ENCODE peak calls at places on chromosomes 2 and 18, in five cellular contexts. P is fibroblast of pulmonary artery, U is psoas muscle, S is glutamatergic neuron, V is adrenal gland. C is an unnamed sample.

GRCh38 chr2:200662727-200663126 is 76.9 kb downstream of the AOX1 start:
- DNase-seq in S (no peak), U (no peak), V (peak), P (peak), C (no peak)

GRCh38 chr2:74739733-74740241 is 85.7 kb downstream of the SEMA4F start:
- DNase-seq in U (no peak), P (no peak), V (no peak), S (no peak), C (no peak)

GRCh38 chr18:25435462-25435782 is 83.5 kb upstream of the ZNF521 start:
- DNase-seq in S (no peak), V (no peak), P (no peak), U (no peak), C (no peak)

GRCh38 chr18:47709556-47709955 is 220.9 kb downstream of the SMAD2 start:
- DNase-seq in V (no peak), P (no peak), S (no peak), U (no peak), C (no peak)

GRCh38 chr2:42105330-42106256 is 57.8 kb downstream of the PKDCC start:
- DNase-seq in S (no peak), U (peak), V (peak), P (peak), C (no peak)

GRCh38 chr2:201470821-201471731 is 19.5 kb downstream of the STRADB start:
- DNase-seq in P (no peak), U (no peak), V (no peak), S (peak), C (no peak)

GRCh38 chr2:44770221-44771187 is 171.0 kb upstream of the SIX3 start:
- DNase-seq in S (peak), V (no peak), U (no peak), P (no peak), C (no peak)

GRCh38 chr2:120736202-120736954 is 710 bp downstream of the GLI2 start:
- DNase-seq in S (no peak), V (peak), U (no peak), P (no peak), C (no peak)

GRCh38 chr2:6352906-6353515 is 512.7 kb downstream of the CMPK2 start:
- DNase-seq in S (peak), V (peak), P (no peak), U (peak), C (no peak)

GRCh38 chr2:48849770-48850169 is 94.2 kb upstream of the LHCGR start:
- DNase-seq in S (no peak), V (no peak), P (peak), U (no peak), C (no peak)

GRCh38 chr2:148888003-148888501 is 13.0 kb downstream of the KIF5C start:
- DNase-seq in P (no peak), U (no peak), S (peak), V (no peak), C (no peak)

GRCh38 chr2:156553714-156554442 is 117.7 kb downstream of the GPD2 start:
- DNase-seq in V (no peak), S (no peak), P (no peak), U (no peak), C (no peak)

GRCh38 chr2:69948032-69948962 is 13.1 kb downstream of the ASPRV1 start:
- DNase-seq in S (no peak), U (no peak), P (no peak), V (no peak), C (no peak)

GRCh38 chr2:1567556-1568344 is 154.5 kb downstream of the TPO start:
- DNase-seq in V (no peak), P (no peak), U (no peak), S (no peak), C (no peak)

GRCh38 chr2:28661589-28662001 is 90.0 kb upstream of the PPP1CB start:
- DNase-seq in U (peak), S (no peak), P (peak), V (peak), C (peak)

GRCh38 chr2:43226558-43226954 is at the start of gene ZFP36L2:
- DNase-seq in U (peak), V (peak), S (no peak), P (peak), C (peak)

GRCh38 chr2:43227830-43228280 is 1.4 kb upstream of the ZFP36L2 start:
- DNase-seq in P (no peak), U (peak), V (no peak), S (no peak), C (no peak)

GRCh38 chr2:43228341-43228751 is 1.9 kb upstream of the ZFP36L2 start:
- DNase-seq in P (no peak), U (no peak), V (no peak), S (no peak), C (no peak)

GRCh38 chr2:43225788-43226557 is 433 bp downstream of the ZFP36L2 start:
- DNase-seq in V (peak), U (peak), P (peak), S (peak), C (no peak)

GRCh38 chr2:43226955-43227829 is 786 bp upstream of the ZFP36L2 start:
- DNase-seq in S (peak), U (peak), V (peak), P (peak), C (peak)
- TF ChIP-seq CTCF in S (no peak), U (peak), V (peak), P (no peak), C (no peak)

GRCh38 chr2:193520709-193521458 is 1326.2 kb upstream of the TMEFF2 start:
- DNase-seq in V (no peak), U (no peak), P (no peak), S (no peak), C (no peak)
- TF ChIP-seq CTCF in V (no peak), U (no peak), P (no peak), S (no peak), C (no peak)

DNA sequence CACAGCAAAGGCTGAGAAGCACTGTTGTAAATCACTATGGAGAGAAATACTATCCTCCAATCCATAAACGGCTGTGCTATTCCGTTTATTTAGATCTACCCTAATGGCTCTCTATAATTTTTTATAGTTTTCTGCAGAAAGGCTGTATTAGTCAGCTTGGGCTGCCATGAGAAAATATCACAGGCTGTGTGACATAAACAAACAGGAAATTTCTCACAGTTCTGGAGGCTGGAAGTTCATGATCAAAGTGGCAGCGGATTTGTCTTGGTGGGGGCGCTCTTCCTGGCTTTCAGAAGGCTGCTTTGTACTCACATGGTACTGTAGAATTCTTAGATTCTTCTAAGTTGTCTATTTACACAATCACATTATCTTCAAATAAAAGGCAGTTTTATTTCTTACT is 44.1 kb downstream of the C1D start:
- DNase-seq in V (no peak), U (no peak), P (no peak), S (no peak), C (peak)
- TF ChIP-seq CTCF in V (no peak), U (no peak), P (no peak), S (no peak), C (no peak)

DNA sequence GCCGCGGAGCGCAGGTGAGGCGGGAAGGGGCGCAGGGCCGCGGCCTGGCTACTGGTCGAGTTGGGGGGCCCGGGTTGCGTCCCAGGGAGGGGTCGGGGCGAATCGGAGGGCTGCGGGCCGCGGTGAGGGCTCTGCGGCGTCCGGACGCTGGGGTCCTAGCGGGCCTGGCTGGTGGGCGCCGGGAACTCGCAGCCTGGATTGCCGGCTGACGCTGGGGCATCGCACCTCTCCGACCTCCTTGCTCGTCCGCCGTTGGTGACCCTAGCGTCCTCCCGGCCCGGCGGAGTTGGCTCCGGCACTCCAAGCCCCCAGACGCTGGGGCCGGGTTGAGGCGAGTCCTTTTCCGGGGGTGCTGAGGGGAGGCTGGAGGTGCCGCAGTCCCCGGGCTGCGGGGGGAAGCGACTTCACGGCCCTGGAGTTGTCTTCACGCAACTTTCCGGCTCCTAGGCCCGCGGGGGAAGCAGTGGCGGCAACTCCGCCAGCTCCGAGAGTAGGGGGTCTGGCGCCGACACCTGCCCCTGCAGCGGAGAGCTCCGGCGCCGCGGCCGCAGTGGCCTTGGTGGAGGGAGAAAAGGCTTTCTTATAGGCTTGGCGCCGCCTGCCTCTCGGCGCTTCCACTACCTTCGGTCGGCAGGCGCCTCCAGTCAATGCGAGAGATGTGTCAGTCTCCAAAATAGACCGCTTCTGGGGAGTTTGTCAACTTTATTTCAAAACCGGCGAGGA is 70.3 kb downstream of the HAUS1 start:
- DNase-seq in S (peak), V (peak), U (peak), P (no peak), C (no peak)
- TF ChIP-seq CTCF in S (no peak), V (no peak), U (no peak), P (peak), C (peak)

GRCh38 chr18:63422087-63422861 is at the start of gene VPS4B:
- DNase-seq in U (peak), S (peak), V (peak), P (peak), C (peak)

GRCh38 chr18:63427566-63427965 is 5.3 kb upstream of the VPS4B start:
- DNase-seq in P (no peak), V (no peak), U (no peak), S (no peak), C (no peak)

GRCh38 chr18:63421514-63421913 is 762 bp downstream of the VPS4B start:
- DNase-seq in P (peak), V (no peak), U (no peak), S (no peak), C (no peak)

GRCh38 chr18:63422862-63423304 is 607 bp upstream of the VPS4B start:
- DNase-seq in U (no peak), V (no peak), S (peak), P (no peak), C (peak)
- TF ChIP-seq CTCF in U (no peak), V (no peak), S (peak), P (no peak), C (peak)

GRCh38 chr18:21855432-21855831 is 114.8 kb downstream of the MIB1 start:
- DNase-seq in S (no peak), U (no peak), P (no peak), V (no peak), C (no peak)

GRCh38 chr18:21853972-21854563 is 113.5 kb downstream of the MIB1 start:
- DNase-seq in P (peak), V (no peak), U (no peak), S (no peak), C (peak)

GRCh38 chr18:21853020-21853419 is 112.4 kb downstream of the MIB1 start:
- DNase-seq in V (no peak), S (no peak), P (peak), U (no peak), C (no peak)

DNA sequence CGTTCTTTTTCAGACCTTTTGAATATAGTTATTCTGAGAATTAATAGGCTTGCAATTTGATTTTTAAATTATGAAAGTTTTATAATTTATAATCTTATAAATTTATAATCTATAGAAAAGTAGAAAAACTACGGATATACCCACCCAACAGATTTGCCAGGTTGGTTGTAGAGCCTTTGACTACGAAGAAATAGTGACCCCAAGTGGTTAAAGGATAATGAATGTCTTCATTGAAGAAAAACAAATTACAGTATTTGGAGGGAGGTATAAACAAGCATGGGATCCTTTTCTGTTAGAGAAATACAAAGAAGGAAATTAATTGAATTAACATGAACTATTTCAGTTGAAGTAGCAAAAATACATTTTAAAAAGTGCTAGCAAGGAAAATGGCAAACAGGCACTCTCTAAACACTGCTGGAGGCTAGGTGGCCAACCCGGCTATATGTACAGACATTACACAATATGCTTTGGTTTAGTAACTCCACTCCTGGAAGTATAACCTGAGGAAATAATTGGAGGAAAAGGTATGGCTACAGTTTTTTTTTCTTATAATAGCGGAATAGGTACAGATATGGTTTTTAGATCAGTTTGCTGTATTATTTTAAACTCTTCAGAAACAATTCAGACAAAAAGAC is 110.9 kb downstream of the MIB1 start:
- DNase-seq in V (no peak), S (no peak), U (no peak), P (peak), C (no peak)
- TF ChIP-seq CTCF in V (peak), S (no peak), U (peak), P (peak), C (peak)